ENCODE peak calls at places on chromosome 22, in seven cellular contexts. W is AG10803, N is germinal center, H is fibroblast of the conjunctiva, X is NCI-H524, Z is AG04450, O is NCI-H345. C is an unnamed sample.
A peak's percentile ranks its signal among the peaks of the same experiment; 100 is the strongest.

GRCh38 chr22:29312218-29313125 is 3.0 kb downstream of the RASL10A start:
- DNase-seq in W (no peak), N (no peak), H (no peak), X (no peak), Z (no peak), O (no peak), C (no peak)

GRCh38 chr22:44192098-44192810 is 11.5 kb downstream of the PARVG start:
- DNase-seq in W (no peak), N (no peak), H (no peak), X (peak; percentile 47), Z (no peak), O (no peak), C (no peak)

GRCh38 chr22:35921777-35922176 is 106.8 kb downstream of the RBFOX2 start:
- DNase-seq in W (peak; percentile 90), N (peak; percentile 13), H (peak; percentile 86), X (peak; percentile 78), Z (peak; percentile 48), O (peak; percentile 33), C (no peak)

GRCh38 chr22:36365020-36365411 is 22.8 kb downstream of the MYH9 start:
- DNase-seq in W (peak; percentile 87), N (no peak), H (peak; percentile 65), X (no peak), Z (peak; percentile 74), O (no peak), C (no peak)

GRCh38 chr22:47204002-47204979 is 441.8 kb downstream of the TBC1D22A start:
- DNase-seq in W (no peak), N (no peak), H (no peak), X (no peak), Z (no peak), O (no peak), C (no peak)

GRCh38 chr22:25159028-25159427 is 40.6 kb upstream of the CRYBB3 start:
- DNase-seq in W (no peak), N (no peak), H (no peak), X (no peak), Z (no peak), O (no peak), C (no peak)

GRCh38 chr22:28568099-28568498 is 111.5 kb downstream of the TTC28 start:
- DNase-seq in W (no peak), N (no peak), H (no peak), X (no peak), Z (no peak), O (no peak), C (no peak)

GRCh38 chr22:30809086-30809485 is 114.4 kb downstream of the OSBP2 start:
- DNase-seq in W (peak; percentile 19), N (no peak), H (no peak), X (no peak), Z (no peak), O (no peak), C (no peak)

GRCh38 chr22:37427128-37427710 is at the start of gene ELFN2:
- DNase-seq in W (peak; percentile 6), N (no peak), H (no peak), X (no peak), Z (no peak), O (no peak), C (no peak)

GRCh38 chr22:24069721-24070120 is 58.6 kb downstream of the CABIN1 start:
- DNase-seq in W (no peak), N (peak; percentile 62), H (no peak), X (no peak), Z (no peak), O (no peak), C (no peak)

GRCh38 chr22:20741634-20742581 is 32.0 kb upstream of the SERPIND1 start:
- DNase-seq in W (peak; percentile 22), N (peak; percentile 60), H (no peak), X (peak; percentile 72), Z (no peak), O (peak; percentile 6), C (no peak)

GRCh38 chr22:19865141-19865829 is 10.6 kb upstream of the GNB1L start:
- DNase-seq in W (no peak), N (no peak), H (no peak), X (no peak), Z (no peak), O (no peak), C (no peak)

GRCh38 chr22:29720824-29721323 is 1.1 kb downstream of the CABP7 start:
- DNase-seq in W (no peak), N (no peak), H (no peak), X (no peak), Z (no peak), O (no peak), C (no peak)

GRCh38 chr22:41857160-41857859 is 24.4 kb downstream of the SREBF2 start:
- DNase-seq in W (peak; percentile 64), N (peak; percentile 78), H (peak; percentile 35), X (peak; percentile 61), Z (no peak), O (peak; percentile 10), C (no peak)

GRCh38 chr22:30286813-30287625 is 2.3 kb downstream of the CASTOR1 start:
- DNase-seq in W (no peak), N (peak; percentile 80), H (no peak), X (peak; percentile 45), Z (no peak), O (peak; percentile 33), C (peak; percentile 75)

GRCh38 chr22:49448546-49448945 is 379.1 kb downstream of the BRD1 start:
- DNase-seq in W (no peak), N (no peak), H (no peak), X (no peak), Z (no peak), O (no peak), C (no peak)

GRCh38 chr22:29253561-29254282 is 14.1 kb downstream of the RHBDD3 start:
- DNase-seq in W (no peak), N (no peak), H (no peak), X (peak; percentile 38), Z (no peak), O (no peak), C (no peak)